ENCODE peak calls at places on chromosome 16, in eight cellular contexts. Q is A549, V is tibial nerve, M is sigmoid colon, W is Peyer's patch, T is HepG2, I is body of pancreas, E is heart left ventricle. Y is an unnamed sample.
A peak's percentile ranks its signal among the peaks of the same experiment; 100 is the strongest.

GRCh38 chr16:31224092-31224955 is 7.4 kb upstream of the PYDC1 start:
- DNase-seq in E (no peak), V (no peak), W (no peak), I (no peak), M (no peak), T (no peak), Q (no peak), Y (no peak)

GRCh38 chr16:50291719-50292565 is 25.6 kb downstream of the ADCY7 start:
- DNase-seq in Q (no peak), M (no peak), I (no peak), T (peak; percentile 59), V (no peak), W (no peak), E (no peak), Y (no peak)

GRCh38 chr16:85091522-85091910 is 20.8 kb downstream of the CIBAR2 start:
- DNase-seq in Q (no peak), I (no peak), E (no peak), T (no peak), W (no peak), M (no peak), V (no peak), Y (no peak)

GRCh38 chr16:8595783-8596182 is 5.5 kb upstream of the TMEM114 start:
- DNase-seq in I (no peak), T (no peak), E (no peak), V (no peak), W (no peak), Q (no peak), M (no peak), Y (no peak)

GRCh38 chr16:75546293-75546692 is 9.8 kb downstream of the TMEM231 start:
- DNase-seq in Q (no peak), E (no peak), T (no peak), W (no peak), M (no peak), I (no peak), V (no peak), Y (no peak)

GRCh38 chr16:49833796-49834195 is 22.1 kb downstream of the ZNF423 start:
- DNase-seq in W (no peak), V (no peak), M (peak; percentile 69), I (no peak), E (no peak), Q (no peak), T (no peak), Y (no peak)

GRCh38 chr16:64455275-64455674 is 666.6 kb downstream of the CDH11 start:
- DNase-seq in I (no peak), T (no peak), W (no peak), M (no peak), V (no peak), Q (no peak), E (no peak), Y (no peak)

GRCh38 chr16:76007649-76008048 is 269.6 kb upstream of the CNTNAP4 start:
- DNase-seq in Q (no peak), E (no peak), I (no peak), V (no peak), T (no peak), W (no peak), M (no peak), Y (no peak)

GRCh38 chr16:87681990-87682570 is 79.8 kb downstream of the JPH3 start:
- DNase-seq in I (no peak), Q (peak; percentile 46), V (no peak), M (no peak), E (no peak), T (peak; percentile 42), W (no peak), Y (no peak)

GRCh38 chr16:24125199-24125598 is 130.9 kb upstream of the CACNG3 start:
- DNase-seq in M (no peak), E (no peak), T (no peak), V (no peak), W (no peak), I (no peak), Q (no peak), Y (no peak)

GRCh38 chr16:24119807-24120206 is 136.3 kb upstream of the CACNG3 start:
- DNase-seq in E (no peak), W (no peak), I (no peak), Q (no peak), T (no peak), V (no peak), M (no peak), Y (no peak)

GRCh38 chr16:24124291-24124690 is 131.8 kb upstream of the CACNG3 start:
- DNase-seq in T (no peak), V (no peak), I (no peak), M (no peak), Q (no peak), E (no peak), W (no peak), Y (no peak)

GRCh38 chr16:24118126-24118821 is 137.9 kb upstream of the CACNG3 start:
- DNase-seq in V (no peak), W (no peak), T (no peak), Q (no peak), I (no peak), E (peak; percentile 33), M (no peak), Y (no peak)

GRCh38 chr16:24123275-24123674 is 132.9 kb upstream of the CACNG3 start:
- DNase-seq in Q (no peak), E (no peak), T (no peak), V (no peak), M (no peak), I (no peak), W (no peak), Y (no peak)
- H3K27ac ChIP-seq in Q (no peak overlapping the region), E (no peak overlapping the region), T (no peak overlapping the region), V (no peak overlapping the region), M (no peak overlapping the region), I (no peak overlapping the region), W (no peak overlapping the region), Y (no peak overlapping the region)

DNA sequence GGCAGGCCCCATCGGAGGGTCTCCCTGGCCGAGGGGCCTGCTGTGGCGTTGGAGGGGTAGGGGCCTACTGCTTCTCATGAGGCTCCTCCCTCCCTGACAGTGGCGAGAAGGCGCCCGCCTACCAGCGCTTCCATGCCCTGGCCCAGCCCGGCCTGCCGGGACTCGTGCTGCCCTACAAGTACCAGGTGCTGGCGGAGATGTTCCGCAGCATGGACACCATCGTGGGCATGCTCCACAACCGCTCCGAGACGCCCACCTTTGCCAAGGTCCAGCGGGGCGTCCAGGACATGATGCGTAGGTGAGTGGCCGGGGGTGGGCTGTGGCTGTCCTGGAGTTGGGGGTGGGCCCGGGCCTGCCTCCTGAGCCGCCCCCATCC is 1.7 kb downstream of the CDT1 start:
- DNase-seq in W (no peak), I (no peak), M (no peak), E (no peak), V (no peak), Q (no peak), T (no peak), Y (no peak)
- TF ChIP-seq POLR2A in W (no peak), I (no peak), M (no peak), E (no peak), V (no peak), Q (no peak), T (no peak), Y (no peak)

DNA sequence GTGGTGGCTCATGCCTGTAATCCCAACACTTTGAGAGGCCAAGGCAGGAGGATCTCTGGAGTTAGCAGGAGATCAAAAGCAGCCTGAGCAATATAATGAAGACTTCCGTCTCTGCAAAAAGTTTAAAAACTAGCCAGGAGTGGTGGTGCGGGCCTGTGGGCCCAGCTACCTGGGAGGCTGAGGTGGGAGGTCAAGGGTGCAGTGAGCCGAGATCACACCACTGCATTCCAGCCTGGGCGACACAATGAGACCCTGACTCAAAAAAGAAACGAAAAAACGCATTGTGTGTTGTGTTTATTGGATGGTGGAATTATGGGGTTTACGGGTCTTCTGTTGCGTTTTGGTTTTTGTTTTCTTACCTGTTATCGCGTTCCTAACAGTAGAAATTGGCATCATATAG is 863 bp upstream of the DDX19A start:
- DNase-seq in W (no peak), M (no peak), E (no peak), V (no peak), Q (no peak), I (no peak), T (no peak), Y (no peak)
- H3K27ac ChIP-seq in W (no peak overlapping the region), M (peak overlapping the region; percentile 96), E (peak overlapping the region; percentile 94), V (peak overlapping the region; percentile 93), Q (peak overlapping the region; percentile 91), I (peak overlapping the region; percentile 73), T (peak overlapping the region; percentile 84), Y (peak overlapping the region; percentile 96)

GRCh38 chr16:22375963-22376640 is 1.7 kb upstream of the CDR2 start:
- DNase-seq in I (no peak), E (no peak), M (no peak), V (no peak), Q (no peak), W (no peak), T (no peak), Y (no peak)

GRCh38 chr16:22375117-22375962 is 921 bp upstream of the CDR2 start:
- DNase-seq in I (peak; percentile 15), W (peak; percentile 59), Q (no peak), E (no peak), V (no peak), T (peak; percentile 42), M (no peak), Y (no peak)

GRCh38 chr16:22373662-22374310 is 633 bp downstream of the CDR2 start:
- DNase-seq in I (peak; percentile 71), T (no peak), V (peak; percentile 27), M (peak; percentile 79), W (peak; percentile 78), Q (no peak), E (peak; percentile 48), Y (peak; percentile 40)

GRCh38 chr16:22372882-22373661 is 1.3 kb downstream of the CDR2 start:
- DNase-seq in W (no peak), V (no peak), T (no peak), M (no peak), Q (no peak), I (no peak), E (no peak), Y (no peak)

DNA sequence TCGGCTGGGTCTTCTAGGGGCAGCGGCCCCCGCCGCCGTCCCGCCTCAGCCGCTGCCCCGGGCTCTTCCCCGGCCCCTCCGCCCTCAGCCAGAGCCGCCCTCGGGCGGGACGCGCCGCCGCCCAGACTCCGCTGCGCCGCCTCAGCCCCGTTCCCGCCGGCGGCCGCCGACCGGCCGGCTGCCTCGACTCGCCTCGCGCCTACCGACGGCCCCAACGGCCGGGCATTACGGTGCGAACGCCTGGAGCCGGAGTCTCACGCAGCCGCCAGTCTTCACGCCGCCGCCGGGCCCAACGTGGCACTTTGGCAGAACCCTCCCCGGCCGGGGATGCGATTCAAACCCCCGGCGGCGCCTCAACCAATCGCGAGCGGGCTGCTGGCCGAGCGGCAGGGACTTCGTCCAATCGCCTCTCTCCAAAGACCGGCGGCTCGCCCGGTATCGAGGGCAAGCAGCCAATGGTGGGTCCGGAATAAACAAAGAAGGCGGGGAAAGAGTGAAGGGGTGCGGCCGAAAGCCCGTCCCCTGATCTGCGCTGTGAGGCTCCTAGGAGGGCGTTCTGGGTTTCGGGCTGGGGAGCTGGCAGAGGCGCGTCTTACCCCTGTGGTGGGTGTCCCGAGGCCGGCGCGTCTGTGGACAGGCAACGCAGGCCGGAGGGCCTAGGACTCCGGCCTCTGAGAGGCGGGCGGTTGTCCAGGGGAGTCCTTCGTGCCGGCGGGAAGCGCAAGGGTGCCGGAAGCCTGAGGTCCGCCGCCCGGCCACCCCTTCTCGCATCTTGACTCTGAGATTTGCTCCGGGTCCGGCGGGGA is at the start of gene CDR2:
- DNase-seq in M (peak; percentile 99), Q (peak; percentile 93), W (peak; percentile 99), V (peak; percentile 96), I (peak; percentile 99), E (peak; percentile 99), T (peak; percentile 98), Y (peak; percentile 99)
- TF ChIP-seq POLR2A in M (peak; percentile 81), Q (peak; percentile 78), W (peak; percentile 91), V (peak; percentile 53), I (peak; percentile 89), E (peak; percentile 93), T (peak; percentile 93), Y (peak; percentile 94)

GRCh38 chr16:2690852-2691251 is 8.5 kb downstream of the KCTD5 start:
- DNase-seq in V (no peak), I (no peak), T (no peak), Q (no peak), E (no peak), M (no peak), W (no peak), Y (no peak)
- H3K27ac ChIP-seq in V (peak overlapping the region; percentile 75), I (no peak overlapping the region), T (no peak overlapping the region), Q (no peak overlapping the region), E (no peak overlapping the region), M (no peak overlapping the region), W (no peak overlapping the region), Y (no peak overlapping the region)